ENCODE peak calls at places on chromosome 1, in ten cellular contexts. N is heart left ventricle; W is prostate gland; Q is neural progenitor cell; C is stomach; F is pancreas; E is uterus; S is CD8-positive, alpha-beta memory T cell; M is sigmoid colon; Y is right lobe of liver. O is an unnamed sample.

GRCh38 chr1:211975152-211975941 is 60.0 kb downstream of the INTS7 start:
- DNase-seq in Y (no peak), C (no peak), Q (no peak), S (no peak), E (no peak), N (no peak), F (no peak), W (no peak), M (no peak), O (no peak)

GRCh38 chr1:31576201-31576669 is at the start of gene TINAGL1:
- DNase-seq in F (peak; percentile 75), C (peak; percentile 91), Y (no peak), S (no peak), W (peak; percentile 85), Q (peak; percentile 52), N (peak; percentile 87), E (peak; percentile 62), M (peak; percentile 81), O (no peak)

GRCh38 chr1:228349701-228350171 is 56.9 kb downstream of the TRIM11 start:
- DNase-seq in C (no peak), F (peak; percentile 16), N (peak; percentile 23), W (no peak), Y (peak; percentile 42), Q (no peak), M (peak; percentile 64), S (no peak), E (peak; percentile 13), O (peak; percentile 70)

GRCh38 chr1:25797939-25798338 is 2.1 kb upstream of the SELENON start:
- DNase-seq in Y (no peak), C (peak; percentile 63), Q (peak; percentile 76), M (no peak), E (no peak), N (peak; percentile 67), W (no peak), S (no peak), F (peak; percentile 65), O (no peak)

GRCh38 chr1:154463512-154463990 is 38.5 kb upstream of the TDRD10 start:
- DNase-seq in Q (no peak), Y (no peak), M (peak; percentile 60), W (no peak), C (no peak), N (peak; percentile 33), F (no peak), E (no peak), S (peak; percentile 51), O (peak; percentile 69)

GRCh38 chr1:224183591-224184312 is 712 bp downstream of the DEGS1 start:
- DNase-seq in Y (peak; percentile 69), Q (peak; percentile 76), W (no peak), M (peak; percentile 75), C (peak; percentile 53), N (peak; percentile 62), E (peak; percentile 59), S (peak; percentile 50), F (peak; percentile 64), O (peak; percentile 76)

GRCh38 chr1:22709891-22710687 is 550 bp upstream of the EPHB2 start:
- DNase-seq in S (no peak), Q (peak; percentile 85), F (peak; percentile 55), C (no peak), M (no peak), E (peak; percentile 74), Y (peak; percentile 76), W (no peak), N (peak; percentile 57), O (peak; percentile 86)

GRCh38 chr1:159746676-159747075 is 32.3 kb upstream of the CRP start:
- DNase-seq in Q (no peak), W (no peak), M (no peak), F (no peak), E (no peak), Y (no peak), S (no peak), C (no peak), N (no peak), O (no peak)

GRCh38 chr1:209328178-209328577 is 255.3 kb upstream of the CAMK1G start:
- DNase-seq in E (no peak), Q (no peak), Y (no peak), W (no peak), N (no peak), M (no peak), F (no peak), S (no peak), C (no peak), O (no peak)

GRCh38 chr1:116334015-116334547 is 39.0 kb upstream of the ATP1A1 start:
- DNase-seq in S (no peak), Q (no peak), F (no peak), Y (peak; percentile 80), N (peak; percentile 70), M (no peak), C (no peak), W (no peak), E (no peak), O (no peak)

GRCh38 chr1:230356190-230356589 is 69.9 kb downstream of the PGBD5 start:
- DNase-seq in Y (no peak), M (no peak), S (no peak), Q (no peak), C (no peak), F (no peak), W (no peak), N (no peak), E (no peak), O (no peak)

GRCh38 chr1:230361941-230362340 is 64.2 kb downstream of the PGBD5 start:
- DNase-seq in N (no peak), M (no peak), C (no peak), Y (no peak), S (no peak), Q (no peak), F (no peak), E (no peak), W (no peak), O (no peak)

GRCh38 chr1:230356869-230357778 is 69.0 kb downstream of the PGBD5 start:
- DNase-seq in Q (no peak), E (no peak), M (no peak), N (no peak), F (no peak), W (no peak), S (no peak), Y (no peak), C (no peak), O (no peak)

GRCh38 chr1:230362949-230363348 is 63.2 kb downstream of the PGBD5 start:
- DNase-seq in E (no peak), W (no peak), C (no peak), N (no peak), Q (no peak), S (no peak), Y (no peak), F (no peak), M (no peak), O (no peak)

DNA sequence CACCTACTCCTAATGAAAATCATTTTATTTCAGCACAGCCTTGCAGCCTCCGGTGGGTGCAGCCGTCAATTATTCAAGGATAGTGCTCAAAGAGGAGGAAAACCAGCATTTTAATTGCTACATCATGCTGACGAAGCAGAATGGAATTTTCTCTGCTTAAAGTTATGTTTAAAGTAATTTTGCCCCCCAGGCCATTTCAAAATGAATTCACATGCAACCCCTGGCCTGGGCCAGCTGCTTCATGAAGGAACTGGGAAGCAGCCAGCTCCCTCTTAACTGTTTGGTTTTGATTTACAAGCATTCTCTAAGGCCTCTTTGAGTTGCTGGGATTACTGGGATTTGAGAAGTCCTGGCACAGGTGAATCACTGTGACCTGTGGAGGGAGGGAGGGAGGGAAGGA is 66.1 kb downstream of the PGBD5 start:
- DNase-seq in W (peak; percentile 20), S (no peak), C (no peak), Y (no peak), E (no peak), F (no peak), Q (no peak), N (no peak), M (no peak), O (no peak)
- H3K27ac ChIP-seq in W (no peak overlapping the region), S (no peak overlapping the region), C (no peak overlapping the region), Y (no peak overlapping the region), E (no peak overlapping the region), F (no peak overlapping the region), Q (no peak overlapping the region), N (no peak overlapping the region), M (no peak overlapping the region), O (no peak overlapping the region)

DNA sequence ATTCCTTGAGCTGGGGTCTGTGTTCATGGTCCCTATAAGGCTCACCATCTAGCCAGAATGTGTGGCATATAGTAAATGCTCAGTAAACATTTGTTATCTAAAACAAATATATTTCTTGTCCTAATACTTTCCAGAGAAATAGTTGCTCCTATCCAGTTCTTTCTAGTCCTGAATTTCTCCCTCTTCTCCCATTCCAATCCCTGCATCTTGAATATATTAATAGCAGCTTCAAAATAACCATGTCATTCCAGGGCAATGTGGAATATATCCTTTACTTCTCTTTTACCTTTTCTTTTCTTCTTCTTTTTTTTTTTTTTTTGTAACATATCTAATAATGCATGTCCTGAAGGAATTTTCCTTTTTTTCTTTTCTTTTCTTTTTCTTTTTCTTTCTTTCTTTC is 10.4 kb downstream of the DNAJB4 start:
- DNase-seq in E (no peak), W (no peak), S (no peak), N (no peak), C (no peak), F (no peak), Q (no peak), Y (no peak), M (no peak), O (no peak)
- H3K4me1 ChIP-seq in E (peaks cover 2% of the 10 kb centered on the region), W (no peaks in the 10 kb centered on the region), S (no peaks in the 10 kb centered on the region), N (peaks cover 33% of the 10 kb centered on the region), C (peaks cover 9% of the 10 kb centered on the region), F (peaks cover 4% of the 10 kb centered on the region), Q (no peaks in the 10 kb centered on the region), Y (peaks cover under 1% of the 10 kb centered on the region), M (no peaks in the 10 kb centered on the region), O (no peaks in the 10 kb centered on the region)

GRCh38 chr1:67687649-67688048 is 2.6 kb downstream of the GADD45A start:
- DNase-seq in W (no peak), Q (no peak), E (no peak), C (no peak), Y (no peak), M (no peak), N (no peak), F (no peak), S (no peak), O (no peak)
- H3K4me3 ChIP-seq in W (no peak overlapping the region), Q (peak overlapping the region; percentile 91), E (no peak overlapping the region), C (no peak overlapping the region), Y (no peak overlapping the region), M (no peak overlapping the region), N (no peak overlapping the region), F (no peak overlapping the region), S (no peak overlapping the region), O (peak overlapping the region; percentile 80)

GRCh38 chr1:47231314-47232186 is 475 bp downstream of the TAL1 start:
- DNase-seq in Q (peak; percentile 66), Y (no peak), C (no peak), F (no peak), M (no peak), E (no peak), S (no peak), W (no peak), N (no peak), O (peak; percentile 61)

GRCh38 chr1:47232187-47232874 is at the start of gene TAL1:
- DNase-seq in S (no peak), C (no peak), W (no peak), N (no peak), Y (no peak), Q (peak; percentile 66), F (no peak), M (no peak), E (no peak), O (no peak)

GRCh38 chr1:47229031-47229831 is 2.8 kb downstream of the TAL1 start:
- DNase-seq in S (no peak), N (no peak), W (no peak), C (no peak), F (no peak), Y (no peak), M (no peak), Q (peak; percentile 64), E (no peak), O (no peak)

GRCh38 chr1:47229884-47230691 is 1.9 kb downstream of the TAL1 start:
- DNase-seq in N (no peak), W (no peak), M (no peak), Y (no peak), F (no peak), C (no peak), Q (peak; percentile 29), E (no peak), S (no peak), O (no peak)

GRCh38 chr1:47230692-47231313 is 1.2 kb downstream of the TAL1 start:
- DNase-seq in F (no peak), C (no peak), Y (no peak), W (no peak), M (no peak), Q (peak; percentile 69), S (no peak), E (no peak), N (peak; percentile 51), O (no peak)
- H3K27ac ChIP-seq in F (peak overlapping the region; percentile 2), C (peak overlapping the region; percentile 4), Y (peak overlapping the region; percentile 85), W (no peak overlapping the region), M (no peak overlapping the region), Q (no peak overlapping the region), S (peak overlapping the region; percentile 85), E (peak overlapping the region; percentile 69), N (peak overlapping the region; percentile 87), O (no peak overlapping the region)

O was measured in aorta.